ENCODE peak calls at places on chromosome 16, in seven cellular contexts. U is T-helper 9 cell, S is IMR-90, Y is PC-9, T is caudate nucleus, L is left ventricle myocardium inferior, C is iPS DF 19.7. A is an unnamed sample.

GRCh38 chr16:67339453-67339852 is 12.8 kb downstream of the LRRC36 start:
- DNase-seq in T (no peak), L (no peak), U (no peak), S (peak; percentile 60), C (no peak), Y (no peak), A (no peak)

GRCh38 chr16:30030841-30031413 is at the start of gene TLCD3B:
- DNase-seq in U (no peak), T (no peak), S (no peak), Y (no peak), C (no peak), L (no peak), A (no peak)

GRCh38 chr16:8920676-8921625 is 38.8 kb downstream of the LITAFD start:
- DNase-seq in Y (no peak), U (no peak), T (no peak), S (peak; percentile 32), C (no peak), L (no peak), A (no peak)

GRCh38 chr16:27486344-27486743 is 63.4 kb downstream of the GTF3C1 start:
- DNase-seq in L (no peak), C (no peak), U (no peak), S (no peak), T (no peak), Y (no peak), A (no peak)

GRCh38 chr16:4160663-4161436 is 44.6 kb upstream of the ADCY9 start:
- DNase-seq in Y (no peak), L (no peak), C (no peak), U (no peak), S (no peak), T (no peak), A (no peak)

GRCh38 chr16:89023151-89023551 is 46.1 kb upstream of the CBFA2T3 start:
- DNase-seq in Y (no peak), T (no peak), U (no peak), L (peak; percentile 1), S (no peak), C (no peak), A (no peak)

GRCh38 chr16:53502331-53503269 is at the start of gene AKTIP:
- DNase-seq in T (peak; percentile 81), U (peak; percentile 13), S (peak; percentile 52), L (peak; percentile 37), Y (peak; percentile 76), C (no peak), A (peak; percentile 14)

GRCh38 chr16:3774156-3774767 is 56.9 kb upstream of the TRAP1 start:
- DNase-seq in C (no peak), T (peak; percentile 22), Y (no peak), S (peak; percentile 43), L (peak; percentile 77), U (no peak), A (no peak)

GRCh38 chr16:9081183-9081582 is 10.3 kb upstream of the HAPSTR1 start:
- DNase-seq in Y (no peak), U (no peak), C (no peak), S (peak; percentile 33), T (no peak), L (no peak), A (no peak)

GRCh38 chr16:70381604-70382342 is 35.1 kb downstream of the DDX19A start:
- DNase-seq in U (no peak), C (no peak), L (no peak), Y (no peak), T (no peak), S (no peak), A (no peak)

GRCh38 chr16:24986512-24987303 is 28.5 kb downstream of the ARHGAP17 start:
- DNase-seq in S (peak; percentile 88), U (no peak), T (no peak), L (peak; percentile 52), C (no peak), Y (peak; percentile 50), A (no peak)

GRCh38 chr16:56606071-56606687 is 2.2 kb upstream of the MT2A start:
- DNase-seq in T (no peak), U (no peak), S (peak; percentile 79), Y (no peak), C (no peak), L (no peak), A (no peak)

GRCh38 chr16:2468725-2469398 is 2.2 kb upstream of the NTN3 start:
- DNase-seq in T (no peak), S (no peak), L (no peak), C (no peak), Y (no peak), U (no peak), A (no peak)

GRCh38 chr16:16780588-16780987 is 401.6 kb downstream of the NPIPA7 start:
- DNase-seq in T (no peak), U (no peak), L (no peak), S (no peak), Y (no peak), C (peak; percentile 63), A (no peak)

GRCh38 chr16:14401839-14402115 is 228.3 kb downstream of the PARN start:
- DNase-seq in Y (no peak), U (no peak), T (no peak), S (peak; percentile 18), C (no peak), L (no peak), A (no peak)

GRCh38 chr16:58299757-58300349 is 5.0 kb upstream of the PRSS54 start:
- DNase-seq in C (no peak), Y (peak; percentile 41), U (no peak), L (no peak), T (no peak), S (peak; percentile 5), A (peak; percentile 8)

GRCh38 chr16:260326-260725 is 15.4 kb downstream of the RGS11 start:
- DNase-seq in S (no peak), C (no peak), U (no peak), T (no peak), Y (no peak), L (no peak), A (no peak)

GRCh38 chr16:23999663-24000062 is 163.9 kb downstream of the PRKCB start:
- DNase-seq in S (no peak), U (no peak), Y (no peak), L (no peak), C (no peak), T (no peak), A (no peak)

A was measured in effector memory CD8-positive, alpha-beta T cell.